ENCODE peak calls at places on chromosomes 4 and X, in ten cellular contexts. D is tibial artery; I is lower lobe of right lung; B is activated effector memory CD4-positive, alpha-beta T cell treated with anti-CD3 and anti-CD28 coated beads, Interleukin-2, amount 50 U/mL, for 16 hours; C is activated naive CD4-positive, alpha-beta T cell treated with anti-CD3 and anti-CD28 coated beads for 36 hours; F is body of pancreas; W is NCI-H1105 treated with DMSO at 0.1 percent for 48 hours; Y is cerebellum; N is A549; P is posterior cingulate gyrus. T is an unnamed sample.

GRCh38 chrX:110167952-110168451 is 149.9 kb downstream of the AMMECR1 start:
- DNase-seq in I (peak), D (no peak), P (peak), Y (no peak), W (no peak), F (peak), N (peak), B (peak), C (peak), T (peak)

GRCh38 chr4:159946983-159947645 is 844.2 kb downstream of the RAPGEF2 start:
- DNase-seq in F (no peak), W (peak), C (no peak), D (no peak), B (no peak), Y (peak), N (peak), I (no peak), P (no peak), T (peak)

GRCh38 chr4:23887173-23887572 is 2.7 kb downstream of the PPARGC1A start:
- DNase-seq in Y (no peak), C (no peak), P (no peak), F (no peak), B (no peak), N (no peak), D (no peak), I (no peak), W (no peak), T (no peak)

GRCh38 chr4:11614426-11614825 is 185.7 kb upstream of the HS3ST1 start:
- DNase-seq in F (peak), W (no peak), P (no peak), N (peak), B (no peak), Y (no peak), D (no peak), I (no peak), C (no peak), T (no peak)

GRCh38 chrX:21800344-21800770 is 39.1 kb upstream of the MBTPS2 start:
- DNase-seq in W (no peak), I (no peak), D (no peak), B (no peak), N (no peak), F (no peak), C (no peak), Y (no peak), P (no peak), T (no peak)

GRCh38 chrX:138756234-138756633 is 44.7 kb upstream of the FGF13 start:
- DNase-seq in I (peak), Y (no peak), P (no peak), W (no peak), B (no peak), F (peak), D (peak), C (no peak), N (no peak), T (no peak)

GRCh38 chr4:5988086-5988845 is 30.0 kb downstream of the C4orf50 start:
- DNase-seq in P (no peak), Y (no peak), I (no peak), B (peak), N (no peak), F (no peak), C (no peak), D (peak), W (no peak), T (no peak)

GRCh38 chr4:114364857-114365256 is 233.8 kb upstream of the UGT8 start:
- DNase-seq in N (no peak), D (no peak), F (no peak), P (no peak), C (no peak), Y (no peak), W (no peak), I (no peak), B (no peak), T (no peak)

GRCh38 chrX:140503714-140504351 is 1.0 kb downstream of the SOX3 start:
- DNase-seq in F (peak), D (no peak), I (no peak), Y (peak), B (no peak), N (no peak), P (no peak), C (no peak), W (no peak), T (peak)

GRCh38 chr4:74640111-74640903 is 154.0 kb downstream of the BTC start:
- DNase-seq in Y (no peak), W (no peak), C (no peak), D (no peak), B (no peak), N (no peak), I (no peak), F (no peak), P (no peak), T (no peak)

GRCh38 chrX:50813843-50814661 is at the start of gene SHROOM4:
- DNase-seq in N (no peak), C (no peak), B (no peak), D (peak), I (peak), P (peak), F (no peak), W (peak), Y (no peak), T (no peak)

GRCh38 chr4:109199585-109199984 is 102.9 kb downstream of the COL25A1 start:
- DNase-seq in W (no peak), F (no peak), N (no peak), D (no peak), P (no peak), B (no peak), C (no peak), I (no peak), Y (no peak), T (no peak)

GRCh38 chr4:14862881-14863280 is 139.4 kb upstream of the CPEB2 start:
- DNase-seq in N (no peak), C (no peak), W (no peak), F (no peak), I (no peak), Y (peak), P (no peak), B (no peak), D (no peak), T (peak)

GRCh38 chr4:36351082-36351666 is 69.8 kb downstream of the DTHD1 start:
- DNase-seq in F (peak), B (peak), W (peak), D (peak), P (peak), N (peak), I (peak), Y (peak), C (peak), T (peak)

GRCh38 chr4:82780398-82781231 is 18.0 kb downstream of the SCD5 start:
- DNase-seq in B (no peak), I (peak), C (no peak), W (peak), N (no peak), Y (no peak), F (peak), P (no peak), D (peak), T (no peak)

GRCh38 chrX:2311483-2311882 is 189.3 kb downstream of the DHRSX start:
- DNase-seq in I (no peak), B (no peak), N (no peak), D (no peak), C (no peak), Y (no peak), P (no peak), F (no peak), W (no peak), T (no peak)

GRCh38 chrX:80751456-80751855 is 58.2 kb downstream of the BRWD3 start:
- DNase-seq in D (no peak), C (no peak), Y (no peak), P (no peak), B (no peak), W (no peak), F (no peak), N (no peak), I (no peak), T (no peak)

GRCh38 chrX:2408856-2409255 is 91.9 kb downstream of the DHRSX start:
- DNase-seq in B (no peak), I (no peak), Y (no peak), W (no peak), F (no peak), N (no peak), P (no peak), C (no peak), D (no peak), T (no peak)

GRCh38 chrX:120450163-120450562 is 18.9 kb downstream of the LAMP2 start:
- DNase-seq in F (no peak), C (no peak), Y (no peak), P (no peak), I (no peak), N (no peak), D (no peak), W (no peak), B (no peak), T (peak)

GRCh38 chrX:9337056-9337455 is 127.8 kb upstream of the TBL1X start:
- DNase-seq in C (no peak), B (no peak), I (no peak), P (no peak), F (no peak), W (no peak), N (no peak), D (peak), Y (peak), T (no peak)

GRCh38 chr4:183639291-183639690 is 19.7 kb downstream of the RWDD4 start:
- DNase-seq in P (no peak), C (no peak), N (no peak), F (no peak), B (no peak), I (no peak), W (no peak), Y (no peak), D (no peak), T (no peak)

GRCh38 chr4:181650033-181650825 is 593.0 kb upstream of the TENM3 start:
- DNase-seq in D (no peak), P (no peak), W (no peak), C (no peak), N (no peak), B (no peak), F (no peak), Y (no peak), I (no peak), T (no peak)

GRCh38 chr4:83591730-83592129 is 55.8 kb downstream of the GPAT3 start:
- DNase-seq in N (no peak), Y (no peak), F (no peak), B (no peak), W (no peak), I (no peak), D (no peak), C (no peak), P (no peak), T (no peak)

GRCh38 chr4:160772668-160773067 is 1391.1 kb downstream of the FSTL5 start:
- DNase-seq in D (no peak), N (no peak), C (no peak), B (no peak), P (no peak), Y (no peak), I (no peak), F (no peak), W (no peak), T (no peak)

GRCh38 chr4:155614111-155614762 is 52.4 kb upstream of the GUCY1A1 start:
- DNase-seq in B (no peak), Y (no peak), N (no peak), F (no peak), I (no peak), D (no peak), C (no peak), W (no peak), P (no peak), T (no peak)

GRCh38 chr4:7786040-7786439 is 153.6 kb downstream of the AFAP1 start:
- DNase-seq in F (no peak), D (no peak), P (no peak), N (no peak), I (no peak), W (no peak), C (no peak), Y (no peak), B (peak), T (no peak)

GRCh38 chr4:533318-534100 is 34.5 kb downstream of the PIGG start:
- DNase-seq in P (no peak), F (no peak), Y (no peak), N (no peak), I (peak), W (no peak), D (no peak), B (no peak), C (no peak), T (no peak)

GRCh38 chr4:65918217-65918616 is 247.9 kb upstream of the EPHA5 start:
- DNase-seq in F (no peak), P (no peak), C (no peak), N (no peak), I (no peak), D (no peak), W (peak), Y (no peak), B (no peak), T (no peak)

GRCh38 chr4:181757921-181758320 is 485.3 kb upstream of the TENM3 start:
- DNase-seq in B (no peak), Y (no peak), W (no peak), F (no peak), N (no peak), C (no peak), P (no peak), D (no peak), I (no peak), T (no peak)

GRCh38 chrX:22246620-22247019 is 26.1 kb upstream of the CBLL2 start:
- DNase-seq in I (no peak), B (no peak), P (no peak), D (no peak), F (no peak), C (no peak), W (no peak), N (no peak), Y (no peak), T (no peak)

GRCh38 chr4:149345424-149345823 is 470.2 kb downstream of the IQCM start:
- DNase-seq in F (no peak), D (no peak), Y (no peak), P (no peak), I (no peak), N (no peak), B (no peak), W (no peak), C (no peak), T (no peak)

GRCh38 chr4:15002659-15003440 is 569 bp downstream of the CPEB2 start:
- DNase-seq in I (peak), D (peak), W (peak), P (peak), N (peak), Y (peak), B (peak), C (peak), F (peak), T (peak)

GRCh38 chr4:121510260-121510942 is 129.6 kb upstream of the QRFPR start:
- DNase-seq in D (no peak), F (no peak), Y (no peak), P (no peak), B (no peak), W (no peak), N (no peak), I (no peak), C (no peak), T (no peak)

GRCh38 chr4:178917756-178918155 is 1475.5 kb upstream of the AGA start:
- DNase-seq in I (no peak), W (no peak), P (no peak), B (no peak), Y (no peak), D (no peak), C (no peak), N (no peak), F (no peak), T (no peak)